ENCODE peak calls at places on chromosome 4, in five cellular contexts. Y, O, T, M and I are unnamed samples.

GRCh38 chr4:6427439-6428090 is 44.8 kb downstream of the PPP2R2C start:
- DNase-seq in Y (no peak), O (peak), T (peak), M (no peak), I (no peak)

GRCh38 chr4:2935762-2936743 is 27.2 kb downstream of the NOP14 start:
- DNase-seq in Y (peak), O (peak), T (peak), M (peak), I (no peak)

GRCh38 chr4:153232768-153233167 is 28.5 kb downstream of the TRIM2 start:
- DNase-seq in Y (no peak), O (no peak), T (peak), M (no peak), I (peak)

GRCh38 chr4:40557741-40558140 is 71.9 kb downstream of the RBM47 start:
- DNase-seq in Y (no peak), O (no peak), T (no peak), M (no peak), I (no peak)

GRCh38 chr4:108166038-108166437 is 2.7 kb downstream of the LEF1 start:
- DNase-seq in Y (peak), O (no peak), T (peak), M (no peak), I (no peak)

GRCh38 chr4:835148-836002 is 9.4 kb upstream of the CPLX1 start:
- DNase-seq in Y (no peak), O (peak), T (no peak), M (no peak), I (no peak)

GRCh38 chr4:101282076-101282844 is 65.1 kb downstream of the PPP3CA start:
- DNase-seq in Y (no peak), O (no peak), T (no peak), M (no peak), I (no peak)

GRCh38 chr4:156892695-156893211 is 78.8 kb downstream of the PDGFC start:
- DNase-seq in Y (no peak), O (no peak), T (no peak), M (no peak), I (peak)

GRCh38 chr4:3372933-3373465 is 68.8 kb upstream of the HGFAC start:
- DNase-seq in Y (no peak), O (peak), T (no peak), M (peak), I (no peak)

GRCh38 chr4:21768349-21769310 is 179.9 kb downstream of the KCNIP4 start:
- DNase-seq in Y (no peak), O (peak), T (peak), M (peak), I (peak)

GRCh38 chr4:42048394-42048793 is 58.1 kb downstream of the SLC30A9 start:
- DNase-seq in Y (no peak), O (peak), T (no peak), M (peak), I (peak)

GRCh38 chr4:107843394-107843793 is 18.7 kb downstream of the SGMS2 start:
- DNase-seq in Y (no peak), O (no peak), T (no peak), M (no peak), I (no peak)

GRCh38 chr4:73874386-73874785 is 5.2 kb downstream of the CXCL1 start:
- DNase-seq in Y (no peak), O (no peak), T (no peak), M (no peak), I (no peak)

GRCh38 chr4:42671431-42672194 is 14.7 kb upstream of the ATP8A1 start:
- DNase-seq in Y (peak), O (no peak), T (no peak), M (no peak), I (no peak)

GRCh38 chr4:155544547-155544946 is 122.1 kb upstream of the GUCY1A1 start:
- DNase-seq in Y (no peak), O (no peak), T (no peak), M (no peak), I (no peak)

GRCh38 chr4:102640669-102641068 is 120.1 kb downstream of the MANBA start:
- DNase-seq in Y (no peak), O (peak), T (no peak), M (peak), I (peak)

GRCh38 chr4:3241905-3242304 is 7.1 kb upstream of the MSANTD1 start:
- DNase-seq in Y (no peak), O (no peak), T (no peak), M (peak), I (peak)

GRCh38 chr4:124685851-124686250 is 26.7 kb downstream of the ANKRD50 start:
- DNase-seq in Y (no peak), O (no peak), T (no peak), M (no peak), I (no peak)

GRCh38 chr4:159480826-159481225 is 377.9 kb downstream of the RAPGEF2 start:
- DNase-seq in Y (no peak), O (no peak), T (no peak), M (no peak), I (no peak)

DNA sequence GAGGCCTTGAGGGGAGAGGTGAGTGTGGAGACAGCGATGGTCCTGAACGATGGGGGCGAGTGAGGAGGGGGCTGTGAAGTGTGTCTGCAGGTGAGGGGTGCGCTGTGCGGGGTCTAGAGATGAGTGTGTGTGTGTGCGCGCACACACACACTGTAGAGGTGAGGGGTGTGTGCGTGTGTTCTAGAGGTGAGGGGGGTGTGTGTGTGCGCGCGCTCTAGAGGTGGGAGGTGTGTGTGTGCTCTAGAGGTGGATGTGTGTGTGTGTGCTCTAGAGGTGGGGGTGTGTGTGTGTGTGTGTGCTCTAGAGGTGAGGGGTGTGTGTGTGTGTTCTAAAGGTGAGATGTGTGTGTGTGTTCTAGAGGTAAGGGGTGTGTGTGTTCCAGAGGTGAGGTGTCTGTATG is 574 bp downstream of the BST1 start:
- DNase-seq in Y (no peak), O (no peak), T (no peak), M (no peak), I (no peak)
- H3K4me3 ChIP-seq in Y (peak), O (peak), T (no peak), M (peak), I (peak)

GRCh38 chr4:152045781-152046571 is 285.2 kb upstream of the GATB start:
- DNase-seq in Y (no peak), O (no peak), T (peak), M (no peak), I (peak)
- TF ChIP-seq CTCF in Y (no peak), O (peak), T (peak), M (peak), I (peak)

GRCh38 chr4:98656443-98656842 is 2.0 kb downstream of the TSPAN5 start:
- DNase-seq in Y (no peak), O (peak), T (no peak), M (peak), I (no peak)
- H3K4me3 ChIP-seq in Y (no peak), O (peak), T (peak), M (peak), I (peak)

GRCh38 chr4:69830529-69831269 is 29.2 kb downstream of the SULT1E1 start:
- DNase-seq in Y (no peak), O (no peak), T (no peak), M (peak), I (peak)
- TF ChIP-seq CTCF in Y (no peak), O (no peak), T (no peak), M (peak), I (no peak)